ENCODE peak calls at places on chromosomes 1 and 21, in seven cellular contexts. I is NCI-H1105; K is stimulated activated CD8-positive, alpha-beta memory T cell treated with anti-CD3 and anti-CD28 coated beads, Interleukin-2, amount 100 ng/mL, for 1 hour; Z is astrocyte of the spinal cord; X is activated CD4-positive, alpha-beta T cell treated with anti-CD3 and anti-CD28 coated beads, Interleukin-2, amount 10 ng/mL, durations not matched to agents 7 days and 5 days; M is heart left ventricle; R is NCI-H187. W is an unnamed sample.

GRCh38 chr1:205933672-205934618 is 9.3 kb downstream of the SLC26A9 start:
- DNase-seq in Z (peak), M (no peak), X (no peak), R (no peak), K (no peak), I (no peak), W (no peak)

GRCh38 chr1:93874025-93874651 is 4.9 kb downstream of the DNTTIP2 start:
- DNase-seq in K (no peak), Z (peak), M (no peak), I (no peak), X (peak), R (no peak), W (peak)

GRCh38 chr1:100860397-100860991 is 34.1 kb downstream of the EXTL2 start:
- DNase-seq in X (no peak), M (no peak), K (no peak), R (no peak), I (no peak), Z (peak), W (no peak)

GRCh38 chr1:80448081-80448480 is 1352.7 kb upstream of the ADGRL2 start:
- DNase-seq in X (no peak), Z (peak), I (no peak), M (no peak), K (no peak), R (no peak), W (no peak)

GRCh38 chr21:36804867-36805611 is 106.1 kb downstream of the SIM2 start:
- DNase-seq in K (no peak), X (no peak), R (no peak), M (no peak), Z (no peak), I (no peak), W (no peak)

GRCh38 chr1:100538935-100539835 is 1.2 kb downstream of the GPR88 start:
- DNase-seq in X (peak), M (no peak), I (peak), Z (no peak), K (no peak), R (no peak), W (no peak)

GRCh38 chr1:220800262-220800661 is 13.5 kb downstream of the MTARC1 start:
- DNase-seq in X (no peak), M (no peak), Z (no peak), I (no peak), K (no peak), R (no peak), W (no peak)

GRCh38 chr1:176919386-176920378 is 244.8 kb downstream of the ASTN1 start:
- DNase-seq in I (no peak), Z (no peak), R (no peak), K (no peak), M (no peak), X (no peak), W (no peak)

GRCh38 chr21:24163539-24163938 is 1443.7 kb downstream of the MRPL39 start:
- DNase-seq in M (no peak), Z (no peak), R (no peak), K (no peak), I (no peak), X (no peak), W (no peak)

GRCh38 chr1:34863501-34863900 is 4.0 kb upstream of the SMIM12 start:
- DNase-seq in X (peak), R (no peak), Z (no peak), M (no peak), I (no peak), K (no peak), W (no peak)

GRCh38 chr1:6600410-6601048 is 2.1 kb downstream of the KLHL21 start:
- DNase-seq in K (no peak), X (no peak), Z (peak), M (no peak), I (no peak), R (no peak), W (no peak)

GRCh38 chr1:24317081-24317480 is 2.1 kb upstream of the GRHL3 start:
- DNase-seq in M (no peak), K (no peak), Z (no peak), I (no peak), R (no peak), X (no peak), W (no peak)

GRCh38 chr1:54571326-54571725 is 23.3 kb downstream of the ACOT11 start:
- DNase-seq in Z (no peak), M (no peak), X (no peak), R (no peak), K (no peak), I (no peak), W (no peak)

GRCh38 chr1:225949041-225949440 is 8.0 kb upstream of the LEFTY2 start:
- DNase-seq in I (no peak), X (no peak), Z (no peak), R (no peak), K (no peak), M (no peak), W (no peak)

GRCh38 chr21:42413093-42413492 is 9.4 kb downstream of the UBASH3A start:
- DNase-seq in K (no peak), R (no peak), Z (no peak), I (no peak), X (no peak), M (no peak), W (no peak)

GRCh38 chr21:33839167-33839716 is 76.4 kb downstream of the ATP5PO start:
- DNase-seq in R (no peak), K (no peak), Z (no peak), X (no peak), I (no peak), M (no peak), W (no peak)

GRCh38 chr1:166925791-166926483 is 49.4 kb downstream of the ILDR2 start:
- DNase-seq in K (no peak), X (no peak), I (no peak), M (no peak), R (no peak), Z (peak), W (no peak)

GRCh38 chr1:92329356-92330129 is 30.7 kb downstream of the RPAP2 start:
- DNase-seq in Z (peak), X (no peak), I (no peak), M (no peak), R (no peak), K (no peak), W (no peak)

GRCh38 chr1:6724517-6725141 is 23.0 kb upstream of the DNAJC11 start:
- DNase-seq in K (no peak), R (no peak), Z (peak), M (no peak), X (no peak), I (no peak), W (no peak)

GRCh38 chr1:70142120-70142519 is 63.3 kb downstream of the LRRC40 start:
- DNase-seq in I (no peak), R (no peak), K (no peak), Z (peak), M (no peak), X (no peak), W (no peak)

GRCh38 chr21:32834825-32835224 is 63.3 kb upstream of the PAXBP1 start:
- DNase-seq in K (no peak), M (no peak), Z (no peak), R (no peak), I (no peak), X (no peak), W (no peak)

GRCh38 chr1:220526294-220526693 is 1.6 kb upstream of the MARK1 start:
- DNase-seq in Z (no peak), R (no peak), I (no peak), M (no peak), X (no peak), K (no peak), W (no peak)

GRCh38 chr1:39761557-39762260 is 9.4 kb downstream of the OXCT2 start:
- DNase-seq in K (no peak), X (no peak), Z (no peak), M (no peak), I (no peak), R (no peak), W (no peak)

GRCh38 chr1:152906023-152906565 is 2.3 kb upstream of the IVL start:
- DNase-seq in R (no peak), I (no peak), X (no peak), Z (peak), M (no peak), K (no peak), W (no peak)

GRCh38 chr1:150954708-150955107 is 19.9 kb downstream of the CERS2 start:
- DNase-seq in X (no peak), M (no peak), K (no peak), R (no peak), I (no peak), Z (no peak), W (no peak)

GRCh38 chr21:34983680-34984086 is 65.4 kb downstream of the RUNX1 start:
- DNase-seq in I (no peak), X (peak), R (no peak), M (no peak), K (peak), Z (peak), W (no peak)